ENCODE peak calls at places on chromosomes 12 and 14, in five cellular contexts. A is cardiac fibroblast; X is stimulated activated CD8-positive, alpha-beta memory T cell treated with anti-CD3 and anti-CD28 coated beads, Interleukin-2, amount 100 ng/mL, for 1 hour; Q is ACHN; U is non-pigmented ciliary epithelial cell. D is an unnamed sample.

GRCh38 chr12:3677609-3678008 is 75.3 kb downstream of the CRACR2A start:
- DNase-seq in A (no peak), X (no peak), Q (no peak), U (no peak), D (no peak)

GRCh38 chr12:59742831-59743230 is 147.0 kb downstream of the SLC16A7 start:
- DNase-seq in A (peak), X (no peak), Q (no peak), U (no peak), D (no peak)

GRCh38 chr12:2395352-2395977 is 342.7 kb downstream of the CACNA1C start:
- DNase-seq in A (peak), X (no peak), Q (peak), U (no peak), D (no peak)

GRCh38 chr12:123492290-123492689 is 34.4 kb downstream of the SNRNP35 start:
- DNase-seq in A (no peak), X (no peak), Q (no peak), U (no peak), D (no peak)

GRCh38 chr12:3493225-3494049 is 2.4 kb downstream of the PRMT8 start:
- DNase-seq in A (no peak), X (no peak), Q (no peak), U (no peak), D (peak)

GRCh38 chr14:69004731-69005431 is 25.8 kb upstream of the ACTN1 start:
- DNase-seq in A (peak), X (no peak), Q (peak), U (no peak), D (no peak)

GRCh38 chr14:102917056-102917385 is 5.4 kb upstream of the AMN start:
- DNase-seq in A (no peak), X (no peak), Q (no peak), U (no peak), D (no peak)

GRCh38 chr12:93921511-93921910 is 226.9 kb upstream of the PLXNC1 start:
- DNase-seq in A (no peak), X (no peak), Q (no peak), U (no peak), D (no peak)

GRCh38 chr12:119145367-119145766 is 33.4 kb upstream of the HSPB8 start:
- DNase-seq in A (no peak), X (no peak), Q (no peak), U (no peak), D (no peak)

GRCh38 chr12:99146185-99146584 is 501.1 kb downstream of the APAF1 start:
- DNase-seq in A (peak), X (no peak), Q (no peak), U (no peak), D (no peak)

GRCh38 chr14:32109676-32110075 is 32.6 kb downstream of the ARHGAP5 start:
- DNase-seq in A (peak), X (no peak), Q (no peak), U (peak), D (no peak)

GRCh38 chr12:85179680-85180300 is 100.2 kb upstream of the ALX1 start:
- DNase-seq in A (peak), X (no peak), Q (no peak), U (peak), D (no peak)

GRCh38 chr12:117472983-117473382 is 111.6 kb upstream of the NOS1 start:
- DNase-seq in A (no peak), X (no peak), Q (peak), U (no peak), D (no peak)

GRCh38 chr12:4817813-4818212 is 91.9 kb upstream of the KCNA1 start:
- DNase-seq in A (no peak), X (no peak), Q (no peak), U (no peak), D (no peak)

GRCh38 chr12:98645572-98646067 is 530 bp downstream of the APAF1 start:
- DNase-seq in A (peak), X (no peak), Q (peak), U (no peak), D (no peak)

GRCh38 chr12:28172434-28173030 is 17.7 kb upstream of the CCDC91 start:
- DNase-seq in A (peak), X (no peak), Q (peak), U (no peak), D (no peak)

GRCh38 chr14:73472182-73473114 is 14.1 kb upstream of the NUMB start:
- DNase-seq in A (peak), X (no peak), Q (peak), U (no peak), D (peak)

GRCh38 chr12:114269153-114269552 is 136.8 kb downstream of the TBX5 start:
- DNase-seq in A (no peak), X (no peak), Q (peak), U (no peak), D (no peak)

GRCh38 chr12:105547786-105548185 is 217.3 kb downstream of the C12orf75 start:
- DNase-seq in A (no peak), X (no peak), Q (no peak), U (no peak), D (no peak)

GRCh38 chr12:6335451-6336078 is 6.3 kb downstream of the TNFRSF1A start:
- DNase-seq in A (peak), X (peak), Q (peak), U (peak), D (no peak)

GRCh38 chr12:47750229-47750798 is 8.4 kb downstream of the RAPGEF3 start:
- DNase-seq in A (no peak), X (no peak), Q (no peak), U (no peak), D (no peak)